ENCODE peak calls at places on chromosomes 5 and 9, in ten cellular contexts. One of them, this sample, is unnamed.

GRCh38 chr5:69217154-69217731 is 17.4 kb upstream of the CDK7 start:
- DNase-seq in aorta: no peak
- DNase-seq in T-cell: peak; percentile 93
- DNase-seq in endothelial cell: peak; percentile 95
- DNase-seq in dermis microvascular lymphatic vessel endothelial cell: peak; percentile 89
- DNase-seq in SW480: no peak
- DNase-seq in GDM1: no peak
- DNase-seq in Right ventricle myocardium inferior: no peak
- DNase-seq in COR-L47: no peak
- DNase-seq in stimulated activated CD8-positive, alpha-beta memory T cell treated with anti-CD3 and anti-CD28 coated beads, Interleukin-7, amount 100 ng/mL, for 1 hour: peak; percentile 92
- DNase-seq in this sample: peak; percentile 77

GRCh38 chr5:122844136-122844915 is 1.1 kb upstream of the SNX24 start:
- DNase-seq in endothelial cell: peak; percentile 3
- DNase-seq in SW480: no peak
- DNase-seq in GDM1: no peak
- DNase-seq in T-cell: no peak
- DNase-seq in stimulated activated CD8-positive, alpha-beta memory T cell treated with anti-CD3 and anti-CD28 coated beads, Interleukin-7, amount 100 ng/mL, for 1 hour: no peak
- DNase-seq in COR-L47: no peak
- DNase-seq in aorta: no peak
- DNase-seq in Right ventricle myocardium inferior: no peak
- DNase-seq in dermis microvascular lymphatic vessel endothelial cell: peak; percentile 15
- DNase-seq in this sample: peak; percentile 9

GRCh38 chr5:177542816-177543472 is 11.4 kb downstream of the FAM193B start:
- DNase-seq in dermis microvascular lymphatic vessel endothelial cell: no peak
- DNase-seq in Right ventricle myocardium inferior: no peak
- DNase-seq in endothelial cell: no peak
- DNase-seq in SW480: no peak
- DNase-seq in GDM1: no peak
- DNase-seq in T-cell: no peak
- DNase-seq in stimulated activated CD8-positive, alpha-beta memory T cell treated with anti-CD3 and anti-CD28 coated beads, Interleukin-7, amount 100 ng/mL, for 1 hour: no peak
- DNase-seq in COR-L47: no peak
- DNase-seq in aorta: no peak
- DNase-seq in this sample: no peak

GRCh38 chr5:43437062-43437660 is 25.0 kb upstream of the CCL28 start:
- DNase-seq in T-cell: no peak
- DNase-seq in dermis microvascular lymphatic vessel endothelial cell: no peak
- DNase-seq in aorta: no peak
- DNase-seq in SW480: no peak
- DNase-seq in GDM1: no peak
- DNase-seq in Right ventricle myocardium inferior: no peak
- DNase-seq in stimulated activated CD8-positive, alpha-beta memory T cell treated with anti-CD3 and anti-CD28 coated beads, Interleukin-7, amount 100 ng/mL, for 1 hour: no peak
- DNase-seq in COR-L47: no peak
- DNase-seq in endothelial cell: no peak
- DNase-seq in this sample: no peak

GRCh38 chr9:108703414-108703813 is 152.4 kb downstream of the ACTL7B start:
- DNase-seq in GDM1: no peak
- DNase-seq in stimulated activated CD8-positive, alpha-beta memory T cell treated with anti-CD3 and anti-CD28 coated beads, Interleukin-7, amount 100 ng/mL, for 1 hour: no peak
- DNase-seq in SW480: no peak
- DNase-seq in T-cell: no peak
- DNase-seq in dermis microvascular lymphatic vessel endothelial cell: no peak
- DNase-seq in COR-L47: peak; percentile 16
- DNase-seq in endothelial cell: no peak
- DNase-seq in Right ventricle myocardium inferior: no peak
- DNase-seq in aorta: no peak
- DNase-seq in this sample: no peak

GRCh38 chr5:175773534-175774070 is 97.8 kb upstream of the CPLX2 start:
- DNase-seq in stimulated activated CD8-positive, alpha-beta memory T cell treated with anti-CD3 and anti-CD28 coated beads, Interleukin-7, amount 100 ng/mL, for 1 hour: no peak
- DNase-seq in dermis microvascular lymphatic vessel endothelial cell: no peak
- DNase-seq in SW480: no peak
- DNase-seq in Right ventricle myocardium inferior: no peak
- DNase-seq in aorta: no peak
- DNase-seq in endothelial cell: no peak
- DNase-seq in T-cell: no peak
- DNase-seq in COR-L47: no peak
- DNase-seq in GDM1: no peak
- DNase-seq in this sample: no peak

GRCh38 chr5:54329731-54330709 is 19.6 kb upstream of the ARL15 start:
- DNase-seq in aorta: no peak
- DNase-seq in T-cell: no peak
- DNase-seq in SW480: peak; percentile 33
- DNase-seq in Right ventricle myocardium inferior: no peak
- DNase-seq in stimulated activated CD8-positive, alpha-beta memory T cell treated with anti-CD3 and anti-CD28 coated beads, Interleukin-7, amount 100 ng/mL, for 1 hour: no peak
- DNase-seq in dermis microvascular lymphatic vessel endothelial cell: no peak
- DNase-seq in COR-L47: no peak
- DNase-seq in endothelial cell: no peak
- DNase-seq in GDM1: no peak
- DNase-seq in this sample: peak; percentile 87

GRCh38 chr5:124888050-124888506 is 141.6 kb upstream of the ZNF608 start:
- DNase-seq in T-cell: no peak
- DNase-seq in dermis microvascular lymphatic vessel endothelial cell: no peak
- DNase-seq in stimulated activated CD8-positive, alpha-beta memory T cell treated with anti-CD3 and anti-CD28 coated beads, Interleukin-7, amount 100 ng/mL, for 1 hour: no peak
- DNase-seq in Right ventricle myocardium inferior: no peak
- DNase-seq in SW480: peak; percentile 39
- DNase-seq in GDM1: no peak
- DNase-seq in endothelial cell: peak; percentile 15
- DNase-seq in COR-L47: peak; percentile 43
- DNase-seq in aorta: no peak
- DNase-seq in this sample: no peak

GRCh38 chr9:12631866-12632265 is 61.3 kb upstream of the TYRP1 start:
- DNase-seq in T-cell: no peak
- DNase-seq in stimulated activated CD8-positive, alpha-beta memory T cell treated with anti-CD3 and anti-CD28 coated beads, Interleukin-7, amount 100 ng/mL, for 1 hour: no peak
- DNase-seq in GDM1: no peak
- DNase-seq in endothelial cell: no peak
- DNase-seq in COR-L47: no peak
- DNase-seq in SW480: no peak
- DNase-seq in aorta: no peak
- DNase-seq in Right ventricle myocardium inferior: no peak
- DNase-seq in dermis microvascular lymphatic vessel endothelial cell: no peak
- DNase-seq in this sample: no peak

GRCh38 chr9:116471093-116471906 is 215.8 kb upstream of the TRIM32 start:
- DNase-seq in GDM1: no peak
- DNase-seq in aorta: no peak
- DNase-seq in stimulated activated CD8-positive, alpha-beta memory T cell treated with anti-CD3 and anti-CD28 coated beads, Interleukin-7, amount 100 ng/mL, for 1 hour: no peak
- DNase-seq in COR-L47: no peak
- DNase-seq in endothelial cell: peak; percentile 12
- DNase-seq in SW480: no peak
- DNase-seq in Right ventricle myocardium inferior: no peak
- DNase-seq in T-cell: no peak
- DNase-seq in dermis microvascular lymphatic vessel endothelial cell: no peak
- DNase-seq in this sample: no peak

GRCh38 chr9:33223696-33224095 is 16.3 kb upstream of the SPINK4 start:
- DNase-seq in endothelial cell: no peak
- DNase-seq in SW480: no peak
- DNase-seq in GDM1: no peak
- DNase-seq in aorta: no peak
- DNase-seq in Right ventricle myocardium inferior: no peak
- DNase-seq in COR-L47: peak; percentile 2
- DNase-seq in stimulated activated CD8-positive, alpha-beta memory T cell treated with anti-CD3 and anti-CD28 coated beads, Interleukin-7, amount 100 ng/mL, for 1 hour: no peak
- DNase-seq in dermis microvascular lymphatic vessel endothelial cell: no peak
- DNase-seq in T-cell: no peak
- DNase-seq in this sample: peak; percentile 67

GRCh38 chr5:32612134-32612888 is 27.0 kb downstream of the SUB1 start:
- DNase-seq in stimulated activated CD8-positive, alpha-beta memory T cell treated with anti-CD3 and anti-CD28 coated beads, Interleukin-7, amount 100 ng/mL, for 1 hour: no peak
- DNase-seq in SW480: peak; percentile 1
- DNase-seq in Right ventricle myocardium inferior: no peak
- DNase-seq in endothelial cell: no peak
- DNase-seq in T-cell: no peak
- DNase-seq in COR-L47: peak; percentile 30
- DNase-seq in aorta: no peak
- DNase-seq in GDM1: no peak
- DNase-seq in dermis microvascular lymphatic vessel endothelial cell: peak; percentile 16
- DNase-seq in this sample: peak; percentile 30

GRCh38 chr5:147568710-147569109 is 58.8 kb upstream of the DPYSL3 start:
- DNase-seq in COR-L47: no peak
- DNase-seq in GDM1: no peak
- DNase-seq in T-cell: no peak
- DNase-seq in SW480: peak; percentile 24
- DNase-seq in dermis microvascular lymphatic vessel endothelial cell: no peak
- DNase-seq in aorta: no peak
- DNase-seq in Right ventricle myocardium inferior: no peak
- DNase-seq in endothelial cell: no peak
- DNase-seq in stimulated activated CD8-positive, alpha-beta memory T cell treated with anti-CD3 and anti-CD28 coated beads, Interleukin-7, amount 100 ng/mL, for 1 hour: no peak
- DNase-seq in this sample: no peak

GRCh38 chr9:89137548-89138462 is 40.8 kb downstream of the SHC3 start:
- DNase-seq in COR-L47: no peak
- DNase-seq in dermis microvascular lymphatic vessel endothelial cell: peak; percentile 11
- DNase-seq in SW480: peak; percentile 6
- DNase-seq in endothelial cell: no peak
- DNase-seq in aorta: no peak
- DNase-seq in Right ventricle myocardium inferior: no peak
- DNase-seq in GDM1: no peak
- DNase-seq in T-cell: no peak
- DNase-seq in stimulated activated CD8-positive, alpha-beta memory T cell treated with anti-CD3 and anti-CD28 coated beads, Interleukin-7, amount 100 ng/mL, for 1 hour: no peak
- DNase-seq in this sample: peak; percentile 4

GRCh38 chr5:81428446-81428845 is 34.5 kb upstream of the ACOT12 start:
- DNase-seq in T-cell: no peak
- DNase-seq in SW480: no peak
- DNase-seq in aorta: no peak
- DNase-seq in stimulated activated CD8-positive, alpha-beta memory T cell treated with anti-CD3 and anti-CD28 coated beads, Interleukin-7, amount 100 ng/mL, for 1 hour: no peak
- DNase-seq in GDM1: no peak
- DNase-seq in COR-L47: no peak
- DNase-seq in endothelial cell: no peak
- DNase-seq in dermis microvascular lymphatic vessel endothelial cell: no peak
- DNase-seq in Right ventricle myocardium inferior: no peak
- DNase-seq in this sample: no peak

GRCh38 chr5:8615142-8615858 is 746.4 kb downstream of the MTRR start:
- DNase-seq in aorta: no peak
- DNase-seq in COR-L47: no peak
- DNase-seq in stimulated activated CD8-positive, alpha-beta memory T cell treated with anti-CD3 and anti-CD28 coated beads, Interleukin-7, amount 100 ng/mL, for 1 hour: no peak
- DNase-seq in dermis microvascular lymphatic vessel endothelial cell: no peak
- DNase-seq in Right ventricle myocardium inferior: no peak
- DNase-seq in T-cell: no peak
- DNase-seq in endothelial cell: no peak
- DNase-seq in GDM1: no peak
- DNase-seq in SW480: no peak
- DNase-seq in this sample: no peak

GRCh38 chr9:9924369-9924768 is 688.4 kb downstream of the PTPRD start:
- DNase-seq in stimulated activated CD8-positive, alpha-beta memory T cell treated with anti-CD3 and anti-CD28 coated beads, Interleukin-7, amount 100 ng/mL, for 1 hour: no peak
- DNase-seq in dermis microvascular lymphatic vessel endothelial cell: no peak
- DNase-seq in Right ventricle myocardium inferior: no peak
- DNase-seq in T-cell: no peak
- DNase-seq in endothelial cell: no peak
- DNase-seq in aorta: no peak
- DNase-seq in GDM1: no peak
- DNase-seq in COR-L47: no peak
- DNase-seq in SW480: no peak
- DNase-seq in this sample: no peak

GRCh38 chr9:114717908-114718486 is 36.0 kb upstream of the TEX48 start:
- DNase-seq in aorta: no peak
- DNase-seq in endothelial cell: no peak
- DNase-seq in dermis microvascular lymphatic vessel endothelial cell: no peak
- DNase-seq in COR-L47: no peak
- DNase-seq in GDM1: no peak
- DNase-seq in SW480: no peak
- DNase-seq in stimulated activated CD8-positive, alpha-beta memory T cell treated with anti-CD3 and anti-CD28 coated beads, Interleukin-7, amount 100 ng/mL, for 1 hour: no peak
- DNase-seq in Right ventricle myocardium inferior: no peak
- DNase-seq in T-cell: no peak
- DNase-seq in this sample: no peak

GRCh38 chr5:89301572-89302025 is 418.6 kb upstream of the MEF2C start:
- DNase-seq in stimulated activated CD8-positive, alpha-beta memory T cell treated with anti-CD3 and anti-CD28 coated beads, Interleukin-7, amount 100 ng/mL, for 1 hour: no peak
- DNase-seq in GDM1: no peak
- DNase-seq in aorta: no peak
- DNase-seq in endothelial cell: no peak
- DNase-seq in T-cell: no peak
- DNase-seq in Right ventricle myocardium inferior: no peak
- DNase-seq in SW480: no peak
- DNase-seq in dermis microvascular lymphatic vessel endothelial cell: no peak
- DNase-seq in COR-L47: no peak
- DNase-seq in this sample: no peak

GRCh38 chr5:14488697-14489096 is 92.9 kb upstream of the OTULINL start:
- DNase-seq in aorta: no peak
- DNase-seq in COR-L47: no peak
- DNase-seq in dermis microvascular lymphatic vessel endothelial cell: peak; percentile 12
- DNase-seq in GDM1: peak; percentile 28
- DNase-seq in stimulated activated CD8-positive, alpha-beta memory T cell treated with anti-CD3 and anti-CD28 coated beads, Interleukin-7, amount 100 ng/mL, for 1 hour: no peak
- DNase-seq in T-cell: no peak
- DNase-seq in endothelial cell: peak; percentile 42
- DNase-seq in Right ventricle myocardium inferior: no peak
- DNase-seq in SW480: no peak
- DNase-seq in this sample: no peak

GRCh38 chr5:31433229-31433628 is 98.7 kb downstream of the DROSHA start:
- DNase-seq in GDM1: no peak
- DNase-seq in endothelial cell: no peak
- DNase-seq in stimulated activated CD8-positive, alpha-beta memory T cell treated with anti-CD3 and anti-CD28 coated beads, Interleukin-7, amount 100 ng/mL, for 1 hour: no peak
- DNase-seq in aorta: no peak
- DNase-seq in Right ventricle myocardium inferior: no peak
- DNase-seq in COR-L47: no peak
- DNase-seq in dermis microvascular lymphatic vessel endothelial cell: no peak
- DNase-seq in SW480: no peak
- DNase-seq in T-cell: no peak
- DNase-seq in this sample: no peak

GRCh38 chr5:76180817-76181805 is 97.9 kb downstream of the SV2C start:
- DNase-seq in dermis microvascular lymphatic vessel endothelial cell: no peak
- DNase-seq in SW480: peak; percentile 58
- DNase-seq in endothelial cell: no peak
- DNase-seq in Right ventricle myocardium inferior: no peak
- DNase-seq in aorta: no peak
- DNase-seq in stimulated activated CD8-positive, alpha-beta memory T cell treated with anti-CD3 and anti-CD28 coated beads, Interleukin-7, amount 100 ng/mL, for 1 hour: no peak
- DNase-seq in GDM1: no peak
- DNase-seq in T-cell: no peak
- DNase-seq in COR-L47: no peak
- DNase-seq in this sample: no peak

GRCh38 chr5:172834570-172835245 is 657 bp downstream of the ERGIC1 start:
- DNase-seq in T-cell: no peak
- DNase-seq in dermis microvascular lymphatic vessel endothelial cell: no peak
- DNase-seq in endothelial cell: peak; percentile 15
- DNase-seq in SW480: peak; percentile 31
- DNase-seq in aorta: peak; percentile 80
- DNase-seq in COR-L47: no peak
- DNase-seq in GDM1: no peak
- DNase-seq in stimulated activated CD8-positive, alpha-beta memory T cell treated with anti-CD3 and anti-CD28 coated beads, Interleukin-7, amount 100 ng/mL, for 1 hour: no peak
- DNase-seq in Right ventricle myocardium inferior: no peak
- DNase-seq in this sample: no peak

GRCh38 chr5:1522601-1523479 is 920 bp downstream of the LPCAT1 start:
- DNase-seq in Right ventricle myocardium inferior: peak; percentile 75
- DNase-seq in aorta: peak; percentile 82
- DNase-seq in T-cell: no peak
- DNase-seq in endothelial cell: no peak
- DNase-seq in stimulated activated CD8-positive, alpha-beta memory T cell treated with anti-CD3 and anti-CD28 coated beads, Interleukin-7, amount 100 ng/mL, for 1 hour: no peak
- DNase-seq in dermis microvascular lymphatic vessel endothelial cell: peak; percentile 28
- DNase-seq in SW480: no peak
- DNase-seq in GDM1: no peak
- DNase-seq in COR-L47: no peak
- DNase-seq in this sample: peak; percentile 32

GRCh38 chr9:133977421-133978201 is 14.5 kb downstream of the VAV2 start:
- DNase-seq in T-cell: no peak
- DNase-seq in endothelial cell: no peak
- DNase-seq in aorta: peak; percentile 73
- DNase-seq in COR-L47: no peak
- DNase-seq in stimulated activated CD8-positive, alpha-beta memory T cell treated with anti-CD3 and anti-CD28 coated beads, Interleukin-7, amount 100 ng/mL, for 1 hour: no peak
- DNase-seq in Right ventricle myocardium inferior: peak; percentile 61
- DNase-seq in dermis microvascular lymphatic vessel endothelial cell: no peak
- DNase-seq in SW480: no peak
- DNase-seq in GDM1: no peak
- DNase-seq in this sample: no peak

GRCh38 chr5:95555553-95555952 is 652 bp downstream of the ARSK start:
- DNase-seq in SW480: peak; percentile 5
- DNase-seq in Right ventricle myocardium inferior: no peak
- DNase-seq in T-cell: no peak
- DNase-seq in COR-L47: no peak
- DNase-seq in stimulated activated CD8-positive, alpha-beta memory T cell treated with anti-CD3 and anti-CD28 coated beads, Interleukin-7, amount 100 ng/mL, for 1 hour: no peak
- DNase-seq in GDM1: no peak
- DNase-seq in aorta: no peak
- DNase-seq in endothelial cell: no peak
- DNase-seq in dermis microvascular lymphatic vessel endothelial cell: no peak
- DNase-seq in this sample: no peak

GRCh38 chr9:89661956-89662717 is 57.3 kb downstream of the GADD45G start:
- DNase-seq in aorta: peak; percentile 98
- DNase-seq in SW480: peak; percentile 78
- DNase-seq in Right ventricle myocardium inferior: peak; percentile 97
- DNase-seq in stimulated activated CD8-positive, alpha-beta memory T cell treated with anti-CD3 and anti-CD28 coated beads, Interleukin-7, amount 100 ng/mL, for 1 hour: no peak
- DNase-seq in COR-L47: peak; percentile 97
- DNase-seq in dermis microvascular lymphatic vessel endothelial cell: peak; percentile 97
- DNase-seq in endothelial cell: peak; percentile 85
- DNase-seq in T-cell: no peak
- DNase-seq in GDM1: no peak
- DNase-seq in this sample: peak; percentile 94

GRCh38 chr9:88441301-88442007 is 53.2 kb downstream of the SPIN1 start:
- DNase-seq in stimulated activated CD8-positive, alpha-beta memory T cell treated with anti-CD3 and anti-CD28 coated beads, Interleukin-7, amount 100 ng/mL, for 1 hour: no peak
- DNase-seq in SW480: no peak
- DNase-seq in aorta: no peak
- DNase-seq in COR-L47: no peak
- DNase-seq in GDM1: no peak
- DNase-seq in endothelial cell: no peak
- DNase-seq in T-cell: no peak
- DNase-seq in Right ventricle myocardium inferior: no peak
- DNase-seq in dermis microvascular lymphatic vessel endothelial cell: no peak
- DNase-seq in this sample: no peak